ENCODE peak calls at places on chromosomes 2 and 18, in four cellular contexts. Q is SJSA1, I is cardiac muscle cell, L is mucosa of descending colon. J is an unnamed sample. For H3K4me1 and H3K9me3, the result is how much of the 10 kb centered on the place peaks cover.

GRCh38 chr2:203470371-203470770 is 64.7 kb downstream of the RAPH1 start:
- DNase-seq in I (no peak), L (no peak), Q (no peak), J (no peak)

GRCh38 chr2:204900910-204901309 is 355.6 kb downstream of the PARD3B start:
- DNase-seq in Q (no peak), I (no peak), L (no peak), J (no peak)

GRCh38 chr2:5111581-5111980 is 580.6 kb upstream of the SOX11 start:
- DNase-seq in I (peak), Q (no peak), L (no peak), J (no peak)

GRCh38 chr2:6372317-6372903 is 493.3 kb downstream of the CMPK2 start:
- DNase-seq in Q (peak), L (no peak), I (no peak), J (no peak)

GRCh38 chr18:73679941-73680700 is 467.5 kb downstream of the FBXO15 start:
- DNase-seq in Q (no peak), L (no peak), I (no peak), J (no peak)

GRCh38 chr18:23178661-23179081 is 43.4 kb downstream of the CABLES1 start:
- DNase-seq in L (no peak), Q (no peak), I (no peak), J (no peak)

GRCh38 chr2:23803965-23804542 is 122.9 kb downstream of the ATAD2B start:
- DNase-seq in L (no peak), Q (no peak), I (peak), J (peak)

GRCh38 chr2:128317186-128317897 is 1.3 kb downstream of the HS6ST1 start:
- DNase-seq in I (peak), L (peak), Q (no peak), J (no peak)

GRCh38 chr2:182101263-182101662 is 115.6 kb downstream of the PPP1R1C start:
- DNase-seq in L (no peak), Q (peak), I (no peak), J (peak)

GRCh38 chr2:110639972-110640371 is 37.9 kb downstream of the BUB1 start:
- DNase-seq in Q (no peak), L (no peak), I (no peak), J (no peak)

GRCh38 chr2:23271230-23271629 is 113.7 kb upstream of the KLHL29 start:
- DNase-seq in L (no peak), Q (no peak), I (no peak), J (no peak)

GRCh38 chr2:217998926-217999633 is 3.7 kb downstream of the TNS1 start:
- DNase-seq in L (no peak), I (no peak), Q (no peak), J (no peak)

GRCh38 chr2:145652546-145652945 is 1132.6 kb upstream of the ZEB2 start:
- DNase-seq in I (no peak), L (no peak), Q (no peak), J (no peak)

GRCh38 chr18:70377317-70377799 is 88.5 kb downstream of the SOCS6 start:
- DNase-seq in L (peak), Q (no peak), I (peak), J (no peak)

GRCh38 chr2:156890498-156891148 is 366.9 kb upstream of the GALNT5 start:
- DNase-seq in Q (no peak), L (no peak), I (peak), J (no peak)
- H3K4me1 ChIP-seq in Q (under half), L (under half), I (under half), J (under half)

GRCh38 chr18:6109743-6110142 is 214.4 kb upstream of the TMEM200C start:
- DNase-seq in L (no peak), Q (no peak), I (no peak), J (no peak)

GRCh38 chr18:6111726-6112125 is 216.4 kb upstream of the TMEM200C start:
- DNase-seq in I (no peak), L (no peak), Q (no peak), J (no peak)

GRCh38 chr18:6118080-6118479 is 222.8 kb upstream of the TMEM200C start:
- DNase-seq in L (no peak), I (no peak), Q (no peak), J (no peak)

GRCh38 chr18:6115710-6116109 is 220.4 kb upstream of the TMEM200C start:
- DNase-seq in Q (no peak), I (no peak), L (no peak), J (no peak)

GRCh38 chr18:6113650-6114049 is 218.3 kb upstream of the TMEM200C start:
- DNase-seq in L (no peak), Q (no peak), I (no peak), J (no peak)
- H3K4me3 ChIP-seq in L (no peak), Q (no peak), I (no peak), J (no peak)

GRCh38 chr2:57156231-57156924 is 890.2 kb upstream of the VRK2 start:
- DNase-seq in L (no peak), I (no peak), Q (no peak), J (no peak)
- H3K9me3 ChIP-seq in L (under half), I (under half), Q (under half), J (under half)

GRCh38 chr18:79403723-79404566 is 8.2 kb downstream of the NFATC1 start:
- DNase-seq in I (no peak), L (peak), Q (no peak), J (no peak)
- H3K4me1 ChIP-seq in I (under half), L (under half), Q (under half), J (under half)

DNA sequence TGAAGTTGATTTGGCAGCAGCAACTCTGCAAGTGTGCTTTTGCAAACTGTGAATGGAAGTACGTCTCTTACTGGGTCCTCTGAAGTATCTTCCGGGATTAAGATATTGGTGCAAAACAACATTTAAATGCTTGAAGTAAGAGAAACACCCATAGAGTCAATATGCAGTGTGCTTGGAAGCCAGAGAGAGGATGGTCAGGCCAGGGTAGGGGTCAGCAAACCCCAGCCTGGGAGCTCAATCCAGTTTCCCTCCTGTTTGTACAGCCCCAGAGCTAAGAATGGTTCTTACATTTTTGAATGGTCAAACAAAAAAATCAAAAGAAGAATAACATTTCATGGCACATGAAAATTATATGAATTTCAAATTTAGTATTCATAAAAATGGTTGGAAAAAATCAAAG is 13.5 kb downstream of the CCDC68 start:
- DNase-seq in L (no peak), I (no peak), Q (no peak), J (no peak)
- H3K4me3 ChIP-seq in L (no peak), I (no peak), Q (no peak), J (no peak)

DNA sequence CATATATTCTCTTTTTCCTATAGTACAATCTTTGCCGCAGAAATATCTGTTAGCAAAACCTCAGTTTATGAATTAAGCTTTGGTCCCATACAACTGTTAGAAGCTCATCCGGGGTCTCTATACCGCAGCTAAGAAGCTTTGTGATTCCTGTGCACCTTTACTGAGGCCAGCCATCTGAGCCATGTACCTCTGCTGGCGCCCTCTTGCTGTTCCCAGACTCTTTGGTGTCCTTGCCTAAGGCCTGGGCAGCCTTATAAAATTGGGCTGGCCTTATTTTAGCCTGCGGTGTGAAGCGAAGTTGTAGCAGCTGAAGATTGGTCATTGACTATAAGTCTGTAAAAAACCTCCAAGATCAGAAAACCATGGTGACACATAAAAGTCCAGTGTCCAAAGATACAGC is 1135.1 kb upstream of the CHAC2 start:
- DNase-seq in L (no peak), Q (no peak), I (peak), J (peak)
- H3K9me3 ChIP-seq in L (under half), Q (under half), I (under half), J (under half)

DNA sequence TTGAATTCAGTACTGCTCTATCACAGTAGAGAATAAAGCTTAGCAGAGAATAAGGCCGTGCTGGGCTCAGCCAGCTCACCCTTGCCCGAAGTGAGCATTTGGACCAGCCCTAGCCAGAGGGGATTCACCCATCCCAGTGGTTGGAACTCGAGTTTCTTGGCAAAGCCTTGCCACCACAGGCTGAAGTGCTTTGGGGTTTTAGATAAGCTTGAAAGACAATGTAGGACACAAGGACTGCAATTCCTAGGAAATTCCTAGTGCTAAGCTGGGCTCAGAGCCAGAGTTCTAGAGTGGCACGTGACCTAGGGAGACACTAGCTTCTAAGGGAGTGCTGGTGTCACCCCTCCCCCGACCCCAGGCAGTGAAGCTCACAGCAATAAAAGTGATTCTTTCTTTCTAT is 28.0 kb downstream of the SERPINB11 start:
- DNase-seq in I (no peak), Q (peak), L (no peak), J (no peak)
- H3K4me1 ChIP-seq in I (under half), Q (under half), L (under half), J (under half)

J was measured in iPS DF 6.9.